ENCODE peak calls at places on chromosome 12, in five cellular contexts. O, Q, C, H and T are unnamed samples.
A peak's percentile ranks its signal among the peaks of the same experiment; 100 is the strongest.

GRCh38 chr12:101299931-101300330 is 20.0 kb downstream of the UTP20 start:
- DNase-seq in H (no peak), Q (no peak), O (no peak), C (no peak), T (no peak)

GRCh38 chr12:81888961-81889360 is 129.8 kb upstream of the PPFIA2 start:
- DNase-seq in H (no peak), C (no peak), Q (no peak), O (no peak), T (no peak)

GRCh38 chr12:101186291-101186690 is 23.7 kb downstream of the SLC5A8 start:
- DNase-seq in C (no peak), H (no peak), Q (no peak), O (no peak), T (no peak)

GRCh38 chr12:41055875-41056577 is 132.1 kb upstream of the PDZRN4 start:
- DNase-seq in H (no peak), C (no peak), O (no peak), Q (no peak), T (no peak)

GRCh38 chr12:68913682-68914081 is 19.3 kb downstream of the CPM start:
- DNase-seq in H (no peak), Q (no peak), O (no peak), C (no peak), T (no peak)

GRCh38 chr12:57135487-57135886 is 7.2 kb downstream of the LRP1 start:
- DNase-seq in H (no peak), C (no peak), O (no peak), Q (no peak), T (no peak)

GRCh38 chr12:103698752-103699540 is 111.9 kb downstream of the STAB2 start:
- DNase-seq in Q (no peak), O (peak; percentile 36), H (no peak), C (no peak), T (no peak)

GRCh38 chr12:109302358-109302757 is 6.7 kb downstream of the FOXN4 start:
- DNase-seq in O (peak; percentile 22), Q (no peak), C (peak; percentile 36), H (no peak), T (no peak)

GRCh38 chr12:32947203-32947795 is 50.7 kb upstream of the PKP2 start:
- DNase-seq in Q (peak; percentile 65), O (no peak), H (no peak), C (peak; percentile 52), T (no peak)

GRCh38 chr12:25256826-25257225 is 6.1 kb upstream of the KRAS start:
- DNase-seq in O (no peak), Q (no peak), H (no peak), C (no peak), T (no peak)

GRCh38 chr12:109800536-109800935 is 32.7 kb downstream of the TRPV4 start:
- DNase-seq in C (no peak), O (no peak), Q (no peak), H (no peak), T (no peak)

GRCh38 chr12:40999212-40999611 is 188.9 kb upstream of the PDZRN4 start:
- DNase-seq in C (no peak), H (no peak), Q (no peak), O (no peak), T (peak; percentile 47)

GRCh38 chr12:117968826-117969659 is at the start of gene KSR2:
- DNase-seq in O (peak; percentile 73), Q (peak; percentile 96), C (peak; percentile 83), H (peak; percentile 78), T (peak; percentile 5)

GRCh38 chr12:2853626-2854025 is 3.2 kb downstream of the TEX52 start:
- DNase-seq in C (no peak), H (peak; percentile 81), Q (peak; percentile 19), O (peak; percentile 28), T (peak; percentile 69)

GRCh38 chr12:38488866-38489265 is 172.3 kb downstream of the ALG10B start:
- DNase-seq in O (no peak), C (no peak), H (no peak), Q (no peak), T (no peak)

GRCh38 chr12:54036620-54037359 is 3.9 kb downstream of the HOXC5 start:
- DNase-seq in O (peak; percentile 18), C (no peak), Q (peak; percentile 12), H (no peak), T (no peak)

GRCh38 chr12:34526946-34527345 is 504.6 kb downstream of the ALG10 start:
- DNase-seq in H (no peak), Q (no peak), C (no peak), O (no peak), T (no peak)